ENCODE peak calls at places on chromosomes 11 and 22, in nine cellular contexts. One of them, this sample, is unnamed.

GRCh38 chr11:10379022-10379421 is 74.1 kb downstream of the ADM start:
- DNase-seq in stomach: no peak
- DNase-seq in prostate gland: no peak
- DNase-seq in left ventricle myocardium inferior: no peak
- DNase-seq in pancreas: no peak
- DNase-seq in OCI-LY7: no peak
- DNase-seq in uterus: no peak
- DNase-seq in mucosa of descending colon: no peak
- DNase-seq in endodermal cell: peak; percentile 78
- DNase-seq in this sample: no peak

GRCh38 chr11:102166175-102166574 is 55.9 kb downstream of the YAP1 start:
- DNase-seq in uterus: no peak
- DNase-seq in stomach: no peak
- DNase-seq in mucosa of descending colon: no peak
- DNase-seq in OCI-LY7: no peak
- DNase-seq in endodermal cell: no peak
- DNase-seq in pancreas: no peak
- DNase-seq in prostate gland: no peak
- DNase-seq in left ventricle myocardium inferior: no peak
- DNase-seq in this sample: no peak

GRCh38 chr11:133936136-133936535 is 20.6 kb downstream of the IGSF9B start:
- DNase-seq in uterus: no peak
- DNase-seq in mucosa of descending colon: peak; percentile 27
- DNase-seq in endodermal cell: no peak
- DNase-seq in prostate gland: no peak
- DNase-seq in pancreas: no peak
- DNase-seq in stomach: no peak
- DNase-seq in left ventricle myocardium inferior: no peak
- DNase-seq in OCI-LY7: no peak
- DNase-seq in this sample: no peak

GRCh38 chr11:5983443-5983842 is 3.3 kb downstream of the OR52L1 start:
- DNase-seq in uterus: no peak
- DNase-seq in mucosa of descending colon: no peak
- DNase-seq in left ventricle myocardium inferior: no peak
- DNase-seq in stomach: no peak
- DNase-seq in OCI-LY7: no peak
- DNase-seq in pancreas: no peak
- DNase-seq in prostate gland: no peak
- DNase-seq in endodermal cell: no peak
- DNase-seq in this sample: no peak

GRCh38 chr11:128471138-128471661 is 116.2 kb downstream of the ETS1 start:
- DNase-seq in stomach: no peak
- DNase-seq in pancreas: no peak
- DNase-seq in left ventricle myocardium inferior: no peak
- DNase-seq in mucosa of descending colon: peak; percentile 72
- DNase-seq in endodermal cell: no peak
- DNase-seq in prostate gland: no peak
- DNase-seq in OCI-LY7: peak; percentile 96
- DNase-seq in uterus: no peak
- DNase-seq in this sample: no peak

GRCh38 chr11:113529606-113530005 is 54.4 kb upstream of the DRD2 start:
- DNase-seq in uterus: no peak
- DNase-seq in endodermal cell: peak; percentile 44
- DNase-seq in pancreas: no peak
- DNase-seq in OCI-LY7: no peak
- DNase-seq in stomach: no peak
- DNase-seq in mucosa of descending colon: no peak
- DNase-seq in prostate gland: no peak
- DNase-seq in left ventricle myocardium inferior: no peak
- DNase-seq in this sample: no peak

GRCh38 chr11:24575392-24575791 is 78.5 kb downstream of the LUZP2 start:
- DNase-seq in uterus: no peak
- DNase-seq in mucosa of descending colon: no peak
- DNase-seq in prostate gland: no peak
- DNase-seq in left ventricle myocardium inferior: no peak
- DNase-seq in stomach: no peak
- DNase-seq in OCI-LY7: no peak
- DNase-seq in endodermal cell: no peak
- DNase-seq in pancreas: no peak
- DNase-seq in this sample: no peak

GRCh38 chr11:12318791-12319733 is 58.3 kb upstream of the PARVA start:
- DNase-seq in uterus: peak; percentile 52
- DNase-seq in OCI-LY7: peak; percentile 2
- DNase-seq in mucosa of descending colon: no peak
- DNase-seq in stomach: no peak
- DNase-seq in prostate gland: peak; percentile 29
- DNase-seq in endodermal cell: no peak
- DNase-seq in left ventricle myocardium inferior: no peak
- DNase-seq in pancreas: no peak
- DNase-seq in this sample: no peak

GRCh38 chr11:118790357-118791014 is 478 bp downstream of the DDX6 start:
- DNase-seq in prostate gland: peak; percentile 63
- DNase-seq in uterus: peak; percentile 67
- DNase-seq in pancreas: no peak
- DNase-seq in left ventricle myocardium inferior: peak; percentile 58
- DNase-seq in mucosa of descending colon: peak; percentile 81
- DNase-seq in OCI-LY7: peak; percentile 78
- DNase-seq in stomach: peak; percentile 43
- DNase-seq in endodermal cell: peak; percentile 83
- DNase-seq in this sample: peak; percentile 45

GRCh38 chr11:117178210-117179034 is at the start of gene SIDT2:
- DNase-seq in pancreas: peak; percentile 92
- DNase-seq in OCI-LY7: peak; percentile 96
- DNase-seq in prostate gland: peak; percentile 94
- DNase-seq in endodermal cell: peak; percentile 98
- DNase-seq in left ventricle myocardium inferior: peak; percentile 96
- DNase-seq in stomach: peak; percentile 96
- DNase-seq in uterus: peak; percentile 95
- DNase-seq in mucosa of descending colon: peak; percentile 97
- DNase-seq in this sample: peak; percentile 92

GRCh38 chr22:40462195-40462988 is 92.0 kb downstream of the SGSM3 start:
- DNase-seq in left ventricle myocardium inferior: no peak
- DNase-seq in uterus: no peak
- DNase-seq in stomach: no peak
- DNase-seq in endodermal cell: no peak
- DNase-seq in pancreas: no peak
- DNase-seq in OCI-LY7: peak; percentile 53
- DNase-seq in mucosa of descending colon: no peak
- DNase-seq in prostate gland: no peak
- DNase-seq in this sample: no peak

GRCh38 chr11:133833899-133834296 is 11.4 kb downstream of the SPATA19 start:
- DNase-seq in prostate gland: no peak
- DNase-seq in OCI-LY7: no peak
- DNase-seq in endodermal cell: no peak
- DNase-seq in stomach: no peak
- DNase-seq in pancreas: no peak
- DNase-seq in left ventricle myocardium inferior: no peak
- DNase-seq in mucosa of descending colon: no peak
- DNase-seq in uterus: no peak
- DNase-seq in this sample: peak; percentile 18

GRCh38 chr22:26587991-26588613 is 1.8 kb downstream of the TPST2 start:
- DNase-seq in OCI-LY7: no peak
- DNase-seq in prostate gland: no peak
- DNase-seq in uterus: no peak
- DNase-seq in mucosa of descending colon: no peak
- DNase-seq in stomach: no peak
- DNase-seq in left ventricle myocardium inferior: no peak
- DNase-seq in pancreas: no peak
- DNase-seq in endodermal cell: no peak
- DNase-seq in this sample: no peak

GRCh38 chr11:73493838-73494598 is 103.9 kb downstream of the FAM168A start:
- DNase-seq in OCI-LY7: no peak
- DNase-seq in prostate gland: peak; percentile 5
- DNase-seq in stomach: no peak
- DNase-seq in left ventricle myocardium inferior: no peak
- DNase-seq in pancreas: no peak
- DNase-seq in mucosa of descending colon: no peak
- DNase-seq in uterus: no peak
- DNase-seq in endodermal cell: peak; percentile 88
- DNase-seq in this sample: no peak

GRCh38 chr11:78364128-78364751 is 53.4 kb downstream of the GAB2 start:
- DNase-seq in endodermal cell: no peak
- DNase-seq in prostate gland: no peak
- DNase-seq in stomach: no peak
- DNase-seq in left ventricle myocardium inferior: no peak
- DNase-seq in mucosa of descending colon: no peak
- DNase-seq in pancreas: no peak
- DNase-seq in uterus: no peak
- DNase-seq in OCI-LY7: no peak
- DNase-seq in this sample: no peak

GRCh38 chr11:118998822-118999221 is 884 bp downstream of the CENATAC start:
- DNase-seq in OCI-LY7: no peak
- DNase-seq in prostate gland: no peak
- DNase-seq in endodermal cell: peak; percentile 82
- DNase-seq in mucosa of descending colon: no peak
- DNase-seq in left ventricle myocardium inferior: no peak
- DNase-seq in pancreas: no peak
- DNase-seq in stomach: peak; percentile 35
- DNase-seq in uterus: no peak
- DNase-seq in this sample: peak; percentile 41

GRCh38 chr11:117664897-117665296 is 132.1 kb downstream of the DSCAML1 start:
- DNase-seq in endodermal cell: peak; percentile 75
- DNase-seq in uterus: no peak
- DNase-seq in left ventricle myocardium inferior: peak; percentile 20
- DNase-seq in pancreas: no peak
- DNase-seq in OCI-LY7: no peak
- DNase-seq in stomach: no peak
- DNase-seq in prostate gland: no peak
- DNase-seq in mucosa of descending colon: no peak
- DNase-seq in this sample: no peak

GRCh38 chr11:134050541-134051383 is 18.1 kb upstream of the JAM3 start:
- DNase-seq in uterus: peak; percentile 77
- DNase-seq in left ventricle myocardium inferior: peak; percentile 71
- DNase-seq in OCI-LY7: peak; percentile 62
- DNase-seq in endodermal cell: peak; percentile 85
- DNase-seq in mucosa of descending colon: peak; percentile 88
- DNase-seq in prostate gland: peak; percentile 60
- DNase-seq in pancreas: peak; percentile 82
- DNase-seq in stomach: peak; percentile 64
- DNase-seq in this sample: peak; percentile 65

DNA sequence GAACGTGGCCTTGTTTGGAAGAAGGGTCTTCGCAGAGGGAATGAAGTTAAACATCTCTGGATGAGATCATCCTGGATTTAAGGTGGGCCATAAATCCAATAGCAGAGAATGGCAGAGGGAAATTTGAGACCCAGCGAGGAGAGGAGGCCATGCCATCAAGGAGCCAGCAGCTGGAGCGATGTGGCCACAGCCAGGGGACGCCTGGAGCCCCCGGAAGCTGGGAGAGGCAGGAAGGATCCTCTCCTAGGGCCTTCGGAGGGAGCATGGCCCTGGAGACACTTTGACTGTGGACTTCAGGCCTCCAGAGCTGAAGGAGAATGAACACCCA is 22.1 kb downstream of the ANO1 start:
- DNase-seq in uterus: no peak
- DNase-seq in endodermal cell: no peak
- DNase-seq in pancreas: no peak
- DNase-seq in OCI-LY7: no peak
- DNase-seq in mucosa of descending colon: no peak
- DNase-seq in prostate gland: no peak
- DNase-seq in left ventricle myocardium inferior: no peak
- DNase-seq in stomach: no peak
- DNase-seq in this sample: no peak
- H3K4me3 ChIP-seq in uterus: no peak overlapping the region
- H3K4me3 ChIP-seq in endodermal cell: no peak overlapping the region
- H3K4me3 ChIP-seq in pancreas: no peak overlapping the region
- H3K4me3 ChIP-seq in OCI-LY7: no peak overlapping the region
- H3K4me3 ChIP-seq in mucosa of descending colon: no peak overlapping the region
- H3K4me3 ChIP-seq in prostate gland: no peak overlapping the region
- H3K4me3 ChIP-seq in left ventricle myocardium inferior: no peak overlapping the region
- H3K4me3 ChIP-seq in stomach: no peak overlapping the region
- H3K4me3 ChIP-seq in this sample: no peak overlapping the region

DNA sequence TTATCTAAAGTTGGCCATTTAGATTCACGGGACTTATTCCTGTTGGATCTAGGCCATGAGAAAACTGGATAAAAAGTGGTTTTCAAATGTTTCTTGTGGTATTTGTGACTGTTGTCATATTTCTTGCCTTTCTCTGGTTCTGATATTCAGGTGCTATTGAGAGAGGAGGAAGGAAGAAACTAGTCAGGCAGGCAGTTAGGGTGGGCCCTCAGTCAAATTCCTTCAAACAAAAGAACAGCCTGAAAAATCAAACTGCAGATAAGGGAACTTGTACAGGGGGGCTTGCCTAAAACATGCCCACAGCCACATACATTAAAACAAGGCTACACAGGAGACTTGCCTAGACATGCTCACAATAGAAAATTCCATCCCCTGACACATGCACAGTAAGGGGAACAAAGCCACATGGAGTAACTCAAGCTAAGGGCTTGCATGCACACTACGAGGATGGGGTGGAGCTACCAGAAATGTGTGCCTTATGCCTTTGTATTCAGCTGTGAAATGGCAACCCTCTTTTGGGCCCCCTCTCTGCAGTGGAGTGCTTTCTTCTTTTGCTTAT is 18.2 kb downstream of the NCR3LG1 start:
- DNase-seq in mucosa of descending colon: no peak
- DNase-seq in OCI-LY7: no peak
- DNase-seq in left ventricle myocardium inferior: no peak
- DNase-seq in stomach: no peak
- DNase-seq in endodermal cell: no peak
- DNase-seq in pancreas: no peak
- DNase-seq in uterus: no peak
- DNase-seq in prostate gland: no peak
- DNase-seq in this sample: no peak
- H3K9me3 ChIP-seq in mucosa of descending colon: peaks cover 61% of the 10 kb centered on the region
- H3K9me3 ChIP-seq in OCI-LY7: peaks cover 39% of the 10 kb centered on the region
- H3K9me3 ChIP-seq in left ventricle myocardium inferior: peaks cover 64% of the 10 kb centered on the region
- H3K9me3 ChIP-seq in stomach: peaks cover 53% of the 10 kb centered on the region
- H3K9me3 ChIP-seq in endodermal cell: peaks cover 65% of the 10 kb centered on the region
- H3K9me3 ChIP-seq in pancreas: no peaks in the 10 kb centered on the region
- H3K9me3 ChIP-seq in uterus: no peaks in the 10 kb centered on the region
- H3K9me3 ChIP-seq in prostate gland: no peaks in the 10 kb centered on the region
- H3K9me3 ChIP-seq in this sample: peaks cover 47% of the 10 kb centered on the region

GRCh38 chr22:36911887-36912661 is 1.4 kb upstream of the CSF2RB start:
- DNase-seq in pancreas: no peak
- DNase-seq in mucosa of descending colon: no peak
- DNase-seq in prostate gland: no peak
- DNase-seq in uterus: no peak
- DNase-seq in left ventricle myocardium inferior: no peak
- DNase-seq in stomach: no peak
- DNase-seq in endodermal cell: peak; percentile 73
- DNase-seq in OCI-LY7: no peak
- DNase-seq in this sample: no peak
- H3K4me3 ChIP-seq in pancreas: no peak overlapping the region
- H3K4me3 ChIP-seq in mucosa of descending colon: no peak overlapping the region
- H3K4me3 ChIP-seq in prostate gland: no peak overlapping the region
- H3K4me3 ChIP-seq in uterus: no peak overlapping the region
- H3K4me3 ChIP-seq in left ventricle myocardium inferior: no peak overlapping the region
- H3K4me3 ChIP-seq in stomach: no peak overlapping the region
- H3K4me3 ChIP-seq in endodermal cell: no peak overlapping the region
- H3K4me3 ChIP-seq in OCI-LY7: no peak overlapping the region
- H3K4me3 ChIP-seq in this sample: no peak overlapping the region

DNA sequence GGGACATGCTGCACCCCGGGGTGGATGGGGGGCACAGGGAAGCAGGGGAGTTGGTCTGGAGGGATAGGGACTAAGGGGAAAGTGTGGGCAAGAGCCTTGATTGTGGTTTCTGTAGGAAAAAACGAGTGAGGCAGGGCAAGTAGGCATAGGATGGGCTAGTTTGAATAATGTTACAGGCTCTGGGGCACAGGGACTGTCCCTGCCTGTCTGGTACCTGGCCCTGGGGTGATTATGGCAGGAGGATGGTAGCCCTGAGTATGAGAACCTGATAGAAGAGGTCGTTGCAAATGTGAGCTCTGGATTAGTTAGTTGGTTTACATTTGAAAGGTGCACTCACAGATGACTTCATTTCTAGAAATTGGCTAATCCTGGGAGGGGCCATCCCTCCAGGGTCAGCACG is 11.4 kb upstream of the SMIM38 start:
- DNase-seq in stomach: no peak
- DNase-seq in pancreas: no peak
- DNase-seq in OCI-LY7: no peak
- DNase-seq in endodermal cell: no peak
- DNase-seq in uterus: no peak
- DNase-seq in mucosa of descending colon: no peak
- DNase-seq in left ventricle myocardium inferior: no peak
- DNase-seq in prostate gland: no peak
- DNase-seq in this sample: no peak
- H3K9me3 ChIP-seq in stomach: peaks cover 16% of the 10 kb centered on the region
- H3K9me3 ChIP-seq in pancreas: no peaks in the 10 kb centered on the region
- H3K9me3 ChIP-seq in OCI-LY7: no peaks in the 10 kb centered on the region
- H3K9me3 ChIP-seq in endodermal cell: peaks cover 18% of the 10 kb centered on the region
- H3K9me3 ChIP-seq in uterus: no peaks in the 10 kb centered on the region
- H3K9me3 ChIP-seq in mucosa of descending colon: no peaks in the 10 kb centered on the region
- H3K9me3 ChIP-seq in left ventricle myocardium inferior: peaks cover 26% of the 10 kb centered on the region
- H3K9me3 ChIP-seq in prostate gland: no peaks in the 10 kb centered on the region
- H3K9me3 ChIP-seq in this sample: peaks cover 4% of the 10 kb centered on the region

This sample was measured in lung.